ENCODE peak calls at places on chromosomes 13 and 19, in ten cellular contexts. H is CD8-positive, alpha-beta T cell; L is neural progenitor cell; F is endothelial cell; A is WTC11; E is AG09309; P is HFFc6; G is cardiac fibroblast; V is MCF 10A; C is progenitor cell of endocrine pancreas. O is an unnamed sample.

GRCh38 chr13:46667687-46668281 is 114.8 kb downstream of the LRCH1 start:
- DNase-seq in P (no peak), H (no peak), F (no peak), A (no peak), V (no peak), G (peak), L (no peak), E (no peak), C (no peak), O (no peak)

GRCh38 chr13:114146629-114147028 is 14.2 kb upstream of the RASA3 start:
- DNase-seq in A (peak), H (no peak), P (no peak), F (peak), C (no peak), L (peak), G (no peak), E (no peak), V (no peak), O (peak)

GRCh38 chr13:46197299-46197975 is 14.3 kb upstream of the LRRC63 start:
- DNase-seq in F (no peak), L (no peak), E (peak), H (no peak), C (no peak), P (no peak), G (no peak), A (no peak), V (peak), O (no peak)

GRCh38 chr13:32262165-32262564 is 53.0 kb downstream of the ZAR1L start:
- DNase-seq in L (no peak), G (no peak), V (no peak), P (peak), C (no peak), F (no peak), E (no peak), H (no peak), A (no peak), O (no peak)

GRCh38 chr13:98909016-98909415 is 68.8 kb downstream of the DOCK9 start:
- DNase-seq in V (peak), F (no peak), G (no peak), P (peak), A (no peak), L (no peak), H (no peak), E (no peak), C (no peak), O (no peak)

GRCh38 chr13:93603043-93603442 is 376.4 kb downstream of the GPC6 start:
- DNase-seq in G (peak), P (peak), E (peak), F (no peak), A (no peak), L (no peak), H (no peak), C (no peak), V (peak), O (no peak)

GRCh38 chr19:50465000-50465399 is 11.3 kb upstream of the EMC10 start:
- DNase-seq in G (no peak), F (no peak), L (no peak), E (no peak), V (no peak), H (no peak), A (no peak), C (no peak), P (no peak), O (no peak)

GRCh38 chr19:7293795-7294570 is at the start of gene INSR:
- DNase-seq in P (peak), F (peak), V (peak), G (peak), H (peak), E (peak), A (peak), L (peak), C (peak), O (peak)

GRCh38 chr13:28483313-28483931 is 11.5 kb downstream of the FLT1 start:
- DNase-seq in P (no peak), G (no peak), E (no peak), V (no peak), C (no peak), F (no peak), A (no peak), H (no peak), L (no peak), O (no peak)

GRCh38 chr19:56912406-56912805 is 71.9 kb upstream of the PEG3 start:
- DNase-seq in G (no peak), P (no peak), C (no peak), H (no peak), F (no peak), V (no peak), A (no peak), L (no peak), E (no peak), O (no peak)

GRCh38 chr13:33487575-33488243 is 202.2 kb upstream of the STARD13 start:
- DNase-seq in F (no peak), H (no peak), A (no peak), E (no peak), G (peak), L (peak), P (peak), V (peak), C (no peak), O (no peak)

DNA sequence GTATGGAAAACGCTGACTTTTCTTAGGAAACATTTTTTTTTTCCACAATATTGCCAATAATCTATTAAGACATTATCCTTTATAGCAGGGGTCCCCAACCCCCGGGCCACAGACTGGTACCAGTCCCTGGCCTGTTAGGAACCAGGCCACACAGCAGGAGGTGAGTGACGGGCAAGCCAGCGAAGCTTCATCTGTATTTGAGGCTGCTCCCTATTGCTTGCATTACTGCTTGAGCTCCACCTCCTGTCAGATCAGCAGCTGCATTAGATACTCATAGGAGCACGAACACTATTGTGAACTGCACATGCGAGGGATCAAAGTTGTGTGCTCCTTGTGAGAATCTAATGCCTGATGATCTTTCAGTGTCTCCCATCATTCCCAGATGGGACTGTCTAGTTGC is 793.7 kb downstream of the SLITRK5 start:
- DNase-seq in E (no peak), A (no peak), C (no peak), F (no peak), H (no peak), G (no peak), P (no peak), V (no peak), L (no peak), O (no peak)
- TF ChIP-seq CTCF in E (no peak), A (no peak), C (no peak), F (no peak), H (no peak), G (no peak), P (no peak), V (no peak), L (no peak), O (no peak)

GRCh38 chr13:84912720-84913119 is 886.5 kb downstream of the SLITRK6 start:
- DNase-seq in V (no peak), F (no peak), C (no peak), E (no peak), L (no peak), G (no peak), H (no peak), A (no peak), P (no peak), O (no peak)

GRCh38 chr13:84917252-84917878 is 881.9 kb downstream of the SLITRK6 start:
- DNase-seq in A (no peak), H (no peak), P (no peak), G (peak), F (no peak), E (no peak), C (no peak), L (no peak), V (peak), O (no peak)
- TF ChIP-seq CTCF in A (no peak), H (no peak), P (peak), G (no peak), F (peak), E (no peak), C (peak), L (peak), V (peak), O (peak)

DNA sequence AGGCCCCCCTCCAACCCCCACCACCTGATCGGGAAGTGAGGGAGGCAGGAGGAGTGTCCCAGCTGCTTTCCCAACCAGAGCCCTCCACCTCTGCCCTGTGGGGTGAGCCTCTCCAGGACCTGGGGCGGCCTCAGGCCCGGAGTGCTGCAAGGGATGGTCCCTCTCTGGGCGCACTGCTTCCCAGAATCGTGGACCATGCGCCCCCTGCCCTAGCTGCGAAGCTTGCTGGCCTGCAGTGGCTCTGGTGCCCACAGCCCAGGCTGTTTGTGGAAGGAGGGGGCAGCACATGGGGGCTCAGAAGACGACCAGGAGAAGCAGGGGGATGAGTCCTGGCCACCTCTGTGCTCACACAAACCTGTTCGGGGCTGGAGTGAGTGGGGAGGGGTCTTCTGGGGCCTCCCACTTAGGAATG is 33.6 kb downstream of the CEBPG start:
- DNase-seq in A (peak), E (no peak), C (no peak), F (no peak), V (no peak), P (no peak), G (no peak), H (no peak), L (no peak), O (no peak)
- TF ChIP-seq CTCF in A (no peak), E (no peak), C (no peak), F (no peak), V (no peak), P (no peak), G (no peak), H (peak), L (peak), O (peak)

DNA sequence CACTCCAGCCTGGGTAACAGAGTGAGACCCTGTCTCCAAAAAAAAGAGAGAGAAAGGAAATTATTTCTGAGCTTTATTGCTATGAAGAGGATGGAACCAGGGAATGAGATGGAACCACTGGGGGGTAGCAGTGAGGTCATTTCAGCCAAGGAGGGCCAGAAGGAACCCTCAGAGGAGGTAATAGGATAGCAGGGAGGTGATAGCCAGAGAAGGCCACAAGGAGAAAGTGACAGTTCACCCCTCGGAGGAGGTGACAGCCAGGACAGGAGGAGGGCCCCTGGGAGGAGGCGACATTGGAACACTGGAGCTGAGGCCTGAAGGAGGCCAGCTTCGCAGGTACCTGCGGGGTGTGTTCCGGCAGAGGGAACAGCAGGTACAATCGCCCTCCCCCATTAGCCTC is 695 bp upstream of the PGPEP1 start:
- DNase-seq in C (no peak), V (no peak), A (peak), F (no peak), L (peak), P (peak), E (no peak), H (no peak), G (no peak), O (peak)
- TF ChIP-seq CTCF in C (peak), V (no peak), A (no peak), F (no peak), L (peak), P (peak), E (peak), H (no peak), G (no peak), O (peak)

GRCh38 chr19:42253245-42254082 is 1.5 kb downstream of the ERF start:
- DNase-seq in L (peak), G (peak), F (peak), A (peak), E (no peak), C (peak), H (peak), V (peak), P (peak), O (peak)

GRCh38 chr19:42255766-42256750 is 1.1 kb upstream of the ERF start:
- DNase-seq in V (peak), L (peak), P (no peak), A (no peak), C (no peak), H (no peak), E (no peak), F (peak), G (peak), O (peak)

GRCh38 chr19:42252365-42253244 is 2.3 kb downstream of the ERF start:
- DNase-seq in A (no peak), C (no peak), F (no peak), P (peak), G (peak), H (no peak), L (no peak), E (no peak), V (no peak), O (no peak)

GRCh38 chr19:42254850-42255765 is at the start of gene ERF:
- DNase-seq in H (peak), F (peak), V (peak), E (no peak), P (peak), G (peak), A (peak), L (peak), C (peak), O (peak)

GRCh38 chr19:42254083-42254849 is 662 bp downstream of the ERF start:
- DNase-seq in V (peak), F (peak), A (peak), E (no peak), P (no peak), C (peak), H (peak), G (peak), L (peak), O (peak)
- TF ChIP-seq CTCF in V (no peak), F (no peak), A (no peak), E (no peak), P (peak), C (peak), H (no peak), G (no peak), L (peak), O (no peak)

GRCh38 chr19:35738887-35739229 is 3.4 kb downstream of the IGFLR1 start:
- DNase-seq in A (no peak), C (no peak), H (no peak), F (no peak), G (no peak), L (no peak), V (no peak), E (no peak), P (no peak), O (no peak)

GRCh38 chr19:35738021-35738886 is 4.0 kb downstream of the IGFLR1 start:
- DNase-seq in F (no peak), P (no peak), A (no peak), L (no peak), G (no peak), H (no peak), C (no peak), V (no peak), E (no peak), O (no peak)

GRCh38 chr19:35734889-35735288 is 7.4 kb downstream of the IGFLR1 start:
- DNase-seq in E (no peak), C (no peak), H (no peak), F (no peak), G (no peak), A (no peak), L (no peak), P (no peak), V (no peak), O (no peak)

GRCh38 chr19:35739275-35740107 is 2.8 kb downstream of the IGFLR1 start:
- DNase-seq in F (no peak), C (no peak), A (no peak), V (no peak), G (no peak), L (no peak), E (no peak), H (no peak), P (no peak), O (no peak)

DNA sequence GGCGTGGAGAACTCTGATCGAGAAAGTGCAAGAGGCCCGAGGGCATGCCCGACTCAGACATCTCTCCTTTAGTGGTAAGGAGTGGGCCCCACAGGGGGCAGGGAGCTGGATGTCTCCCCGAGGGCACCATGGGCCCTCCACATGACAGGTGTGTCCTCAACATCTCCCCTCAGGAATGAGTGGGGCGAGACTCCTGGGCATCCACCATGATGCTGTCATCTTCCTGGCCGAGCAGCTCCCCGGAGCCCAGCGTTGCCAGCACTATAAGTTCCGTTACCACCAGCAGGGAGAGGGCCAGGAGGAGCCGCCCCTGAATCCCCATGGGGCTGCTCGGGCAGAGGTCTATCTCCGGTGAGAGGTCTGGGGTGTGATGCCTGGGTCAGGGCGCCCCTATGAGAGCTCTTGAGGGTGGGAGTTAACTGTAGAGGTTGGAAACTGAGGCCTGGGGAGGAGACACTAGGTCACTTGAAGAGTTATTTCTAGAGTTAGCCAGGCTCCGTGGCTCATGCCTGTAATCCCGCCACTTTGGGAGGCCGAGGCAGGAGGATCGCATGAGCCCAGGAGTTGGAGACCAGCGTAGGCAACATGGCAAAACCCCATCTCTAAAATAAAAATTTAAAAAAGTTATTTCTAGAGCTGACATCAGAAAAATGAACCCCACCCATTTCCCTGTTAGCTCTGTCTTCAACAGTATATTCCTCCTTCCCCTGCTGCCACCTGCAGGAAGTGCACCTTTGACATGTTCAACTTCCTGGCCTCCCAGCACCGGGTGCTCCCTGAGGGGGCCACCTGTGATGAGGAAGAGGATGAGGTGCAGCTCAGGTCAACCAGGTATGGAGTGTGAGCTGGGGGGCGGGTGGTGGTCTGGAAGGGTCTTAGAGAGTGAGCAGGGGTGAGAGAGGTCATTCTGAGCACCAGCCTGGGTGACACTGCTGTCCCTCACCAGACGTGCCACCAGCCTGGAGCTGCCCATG is 5.1 kb downstream of the IGFLR1 start:
- DNase-seq in E (no peak), H (no peak), L (no peak), G (no peak), C (no peak), F (no peak), P (no peak), V (no peak), A (no peak), O (no peak)
- TF ChIP-seq CTCF in E (peak), H (peak), L (no peak), G (peak), C (peak), F (no peak), P (peak), V (no peak), A (no peak), O (no peak)

GRCh38 chr13:84843368-84843767 is 955.9 kb downstream of the SLITRK6 start:
- DNase-seq in A (no peak), F (no peak), C (no peak), V (no peak), H (no peak), L (no peak), G (no peak), P (no peak), E (no peak), O (no peak)

GRCh38 chr13:84847107-84847506 is 952.1 kb downstream of the SLITRK6 start:
- DNase-seq in C (no peak), V (no peak), G (no peak), A (no peak), H (no peak), P (no peak), E (no peak), L (no peak), F (no peak), O (no peak)

GRCh38 chr13:84845875-84846619 is 953.2 kb downstream of the SLITRK6 start:
- DNase-seq in F (no peak), P (no peak), L (no peak), V (no peak), C (no peak), E (no peak), H (no peak), A (no peak), G (no peak), O (no peak)

GRCh38 chr13:84844473-84844872 is 954.7 kb downstream of the SLITRK6 start:
- DNase-seq in C (no peak), G (no peak), E (no peak), F (no peak), V (peak), P (peak), H (no peak), L (peak), A (no peak), O (no peak)
- TF ChIP-seq CTCF in C (peak), G (no peak), E (peak), F (peak), V (peak), P (peak), H (no peak), L (peak), A (peak), O (peak)

GRCh38 chr19:48844472-48844871 is 8.2 kb upstream of the HSD17B14 start:
- DNase-seq in C (no peak), V (peak), P (peak), G (peak), A (no peak), F (no peak), L (peak), E (no peak), H (no peak), O (no peak)
- TF ChIP-seq CTCF in C (no peak), V (no peak), P (peak), G (peak), A (no peak), F (no peak), L (no peak), E (peak), H (no peak), O (no peak)

GRCh38 chr19:13701624-13702023 is 62.7 kb upstream of the MRI1 start:
- DNase-seq in A (no peak), G (no peak), H (no peak), F (no peak), P (no peak), V (no peak), C (no peak), E (no peak), L (no peak), O (no peak)

GRCh38 chr19:13705201-13705600 is 59.1 kb upstream of the MRI1 start:
- DNase-seq in C (no peak), E (no peak), H (no peak), L (no peak), F (no peak), G (no peak), A (no peak), V (no peak), P (no peak), O (no peak)

GRCh38 chr19:13700621-13701020 is 63.7 kb upstream of the MRI1 start:
- DNase-seq in E (no peak), H (no peak), V (no peak), G (no peak), P (no peak), C (no peak), L (no peak), A (no peak), F (no peak), O (no peak)

GRCh38 chr19:13707901-13708300 is 56.4 kb upstream of the MRI1 start:
- DNase-seq in L (no peak), E (no peak), F (no peak), C (no peak), V (no peak), P (no peak), G (no peak), A (no peak), H (no peak), O (no peak)

DNA sequence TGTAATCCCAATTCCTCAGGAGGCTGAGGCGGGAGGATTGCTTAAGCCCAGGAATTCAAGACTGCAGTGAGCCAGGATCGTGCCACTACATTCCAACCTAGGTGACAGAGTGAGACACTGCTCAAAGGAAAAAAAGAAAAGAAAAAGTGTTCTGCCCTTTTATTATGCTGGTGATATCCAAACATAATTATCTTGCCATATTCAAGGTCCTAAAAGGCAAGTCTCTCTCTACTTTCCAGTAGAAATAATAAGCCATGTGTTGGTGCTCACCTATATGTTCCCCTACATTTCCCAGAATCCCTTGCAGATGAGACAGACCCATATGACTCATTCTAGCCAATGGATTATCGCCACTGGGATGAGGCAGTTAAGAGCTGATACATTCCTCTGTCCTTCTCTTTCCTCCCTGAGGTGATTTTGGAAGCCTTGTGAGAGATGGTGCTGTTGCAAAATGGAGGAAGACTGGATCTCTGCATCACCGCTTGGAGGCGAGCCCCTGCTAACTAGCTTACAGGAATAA is 58.3 kb upstream of the MRI1 start:
- DNase-seq in A (no peak), P (no peak), H (no peak), F (no peak), G (no peak), E (no peak), C (no peak), V (no peak), L (no peak), O (no peak)
- TF ChIP-seq CTCF in A (no peak), P (no peak), H (no peak), F (no peak), G (no peak), E (no peak), C (no peak), V (no peak), L (no peak), O (no peak)

O was measured in glutamatergic neuron.